ENCODE peak calls at places on chromosomes 1 and 21, in five cellular contexts. One of them, this sample, is unnamed.

GRCh38 chr1:210726621-210727020 is 397.9 kb downstream of the HHAT start:
- DNase-seq in ELF-1: peak; percentile 56
- DNase-seq in tibial artery: no peak
- DNase-seq in gastrocnemius medialis: no peak
- DNase-seq in dermis microvascular lymphatic vessel endothelial cell: no peak
- DNase-seq in this sample: no peak

GRCh38 chr21:43703068-43703880 is 15.7 kb upstream of the PDXK start:
- DNase-seq in gastrocnemius medialis: no peak
- DNase-seq in tibial artery: no peak
- DNase-seq in ELF-1: peak; percentile 75
- DNase-seq in dermis microvascular lymphatic vessel endothelial cell: no peak
- DNase-seq in this sample: no peak

GRCh38 chr1:15592285-15592684 is 7.4 kb upstream of the AGMAT start:
- DNase-seq in gastrocnemius medialis: peak; percentile 68
- DNase-seq in dermis microvascular lymphatic vessel endothelial cell: no peak
- DNase-seq in tibial artery: no peak
- DNase-seq in ELF-1: no peak
- DNase-seq in this sample: no peak

GRCh38 chr1:173212952-173213491 is 5.9 kb upstream of the TNFSF4 start:
- DNase-seq in dermis microvascular lymphatic vessel endothelial cell: no peak
- DNase-seq in ELF-1: no peak
- DNase-seq in gastrocnemius medialis: no peak
- DNase-seq in tibial artery: no peak
- DNase-seq in this sample: no peak

GRCh38 chr1:41333146-41333784 is 28.0 kb upstream of the FOXO6 start:
- DNase-seq in tibial artery: no peak
- DNase-seq in gastrocnemius medialis: no peak
- DNase-seq in dermis microvascular lymphatic vessel endothelial cell: no peak
- DNase-seq in ELF-1: peak; percentile 33
- DNase-seq in this sample: no peak

GRCh38 chr1:235502601-235503332 is 1.5 kb downstream of the B3GALNT2 start:
- DNase-seq in tibial artery: no peak
- DNase-seq in ELF-1: no peak
- DNase-seq in dermis microvascular lymphatic vessel endothelial cell: no peak
- DNase-seq in gastrocnemius medialis: no peak
- DNase-seq in this sample: no peak

GRCh38 chr1:154769193-154769895 is 100.7 kb downstream of the KCNN3 start:
- DNase-seq in ELF-1: no peak
- DNase-seq in dermis microvascular lymphatic vessel endothelial cell: no peak
- DNase-seq in tibial artery: no peak
- DNase-seq in gastrocnemius medialis: no peak
- DNase-seq in this sample: no peak

GRCh38 chr1:162235261-162235780 is 141.3 kb downstream of the SPATA46 start:
- DNase-seq in gastrocnemius medialis: no peak
- DNase-seq in dermis microvascular lymphatic vessel endothelial cell: no peak
- DNase-seq in tibial artery: no peak
- DNase-seq in ELF-1: no peak
- DNase-seq in this sample: no peak

GRCh38 chr1:101043776-101044175 is 18.2 kb upstream of the DPH5 start:
- DNase-seq in gastrocnemius medialis: no peak
- DNase-seq in dermis microvascular lymphatic vessel endothelial cell: no peak
- DNase-seq in tibial artery: no peak
- DNase-seq in ELF-1: no peak
- DNase-seq in this sample: no peak

GRCh38 chr21:42518626-42519025 is 5.0 kb downstream of the SLC37A1 start:
- DNase-seq in tibial artery: no peak
- DNase-seq in dermis microvascular lymphatic vessel endothelial cell: no peak
- DNase-seq in ELF-1: no peak
- DNase-seq in gastrocnemius medialis: no peak
- DNase-seq in this sample: no peak

GRCh38 chr21:32386195-32386870 is 6.5 kb downstream of the URB1 start:
- DNase-seq in tibial artery: peak; percentile 70
- DNase-seq in ELF-1: no peak
- DNase-seq in gastrocnemius medialis: no peak
- DNase-seq in dermis microvascular lymphatic vessel endothelial cell: no peak
- DNase-seq in this sample: no peak

GRCh38 chr1:145918992-145919939 is 749 bp upstream of the PEX11B start:
- DNase-seq in ELF-1: peak; percentile 64
- DNase-seq in tibial artery: peak; percentile 85
- DNase-seq in gastrocnemius medialis: peak; percentile 58
- DNase-seq in dermis microvascular lymphatic vessel endothelial cell: peak; percentile 43
- DNase-seq in this sample: no peak

GRCh38 chr1:117059334-117059677 is 820 bp upstream of the TTF2 start:
- DNase-seq in ELF-1: no peak
- DNase-seq in gastrocnemius medialis: peak; percentile 9
- DNase-seq in tibial artery: peak; percentile 66
- DNase-seq in dermis microvascular lymphatic vessel endothelial cell: no peak
- DNase-seq in this sample: peak; percentile 66

GRCh38 chr1:198725090-198725489 is 86.2 kb downstream of the PTPRC start:
- DNase-seq in dermis microvascular lymphatic vessel endothelial cell: no peak
- DNase-seq in tibial artery: no peak
- DNase-seq in gastrocnemius medialis: no peak
- DNase-seq in ELF-1: no peak
- DNase-seq in this sample: no peak

GRCh38 chr1:110548381-110548780 is 29.4 kb upstream of the KCNA10 start:
- DNase-seq in gastrocnemius medialis: no peak
- DNase-seq in tibial artery: no peak
- DNase-seq in dermis microvascular lymphatic vessel endothelial cell: no peak
- DNase-seq in ELF-1: peak; percentile 47
- DNase-seq in this sample: peak; percentile 32

GRCh38 chr1:101440484-101440883 is 203.7 kb downstream of the S1PR1 start:
- DNase-seq in ELF-1: no peak
- DNase-seq in tibial artery: no peak
- DNase-seq in gastrocnemius medialis: no peak
- DNase-seq in dermis microvascular lymphatic vessel endothelial cell: no peak
- DNase-seq in this sample: no peak

GRCh38 chr1:171142081-171142450 is 43.0 kb upstream of the FMO2 start:
- DNase-seq in ELF-1: peak; percentile 24
- DNase-seq in gastrocnemius medialis: peak; percentile 47
- DNase-seq in tibial artery: peak; percentile 86
- DNase-seq in dermis microvascular lymphatic vessel endothelial cell: peak; percentile 87
- DNase-seq in this sample: no peak

GRCh38 chr1:52080014-52080415 is 23.9 kb downstream of the BTF3L4 start:
- DNase-seq in tibial artery: no peak
- DNase-seq in ELF-1: no peak
- DNase-seq in gastrocnemius medialis: no peak
- DNase-seq in dermis microvascular lymphatic vessel endothelial cell: no peak
- DNase-seq in this sample: no peak

GRCh38 chr1:94864821-94865220 is 44.7 kb downstream of the SLC44A3 start:
- DNase-seq in tibial artery: no peak
- DNase-seq in gastrocnemius medialis: no peak
- DNase-seq in ELF-1: peak; percentile 54
- DNase-seq in dermis microvascular lymphatic vessel endothelial cell: no peak
- DNase-seq in this sample: no peak

GRCh38 chr1:85463666-85464496 is 1.1 kb downstream of the DDAH1 start:
- DNase-seq in gastrocnemius medialis: no peak
- DNase-seq in tibial artery: no peak
- DNase-seq in dermis microvascular lymphatic vessel endothelial cell: no peak
- DNase-seq in ELF-1: no peak
- DNase-seq in this sample: no peak

GRCh38 chr1:47720100-47720499 is 277.1 kb downstream of the TRABD2B start:
- DNase-seq in tibial artery: no peak
- DNase-seq in dermis microvascular lymphatic vessel endothelial cell: no peak
- DNase-seq in gastrocnemius medialis: no peak
- DNase-seq in ELF-1: peak; percentile 46
- DNase-seq in this sample: no peak

GRCh38 chr1:113792986-113793385 is 19.3 kb downstream of the RSBN1 start:
- DNase-seq in dermis microvascular lymphatic vessel endothelial cell: no peak
- DNase-seq in ELF-1: no peak
- DNase-seq in gastrocnemius medialis: no peak
- DNase-seq in tibial artery: no peak
- DNase-seq in this sample: no peak

GRCh38 chr1:238954865-238955264 is 431.5 kb upstream of the CHRM3 start:
- DNase-seq in dermis microvascular lymphatic vessel endothelial cell: no peak
- DNase-seq in ELF-1: no peak
- DNase-seq in tibial artery: no peak
- DNase-seq in gastrocnemius medialis: no peak
- DNase-seq in this sample: no peak

GRCh38 chr1:2059290-2059953 is 9.2 kb downstream of the PRKCZ start:
- DNase-seq in dermis microvascular lymphatic vessel endothelial cell: no peak
- DNase-seq in tibial artery: no peak
- DNase-seq in ELF-1: no peak
- DNase-seq in gastrocnemius medialis: no peak
- DNase-seq in this sample: no peak

GRCh38 chr1:244065063-244065788 is 14.1 kb downstream of the ZBTB18 start:
- DNase-seq in ELF-1: no peak
- DNase-seq in dermis microvascular lymphatic vessel endothelial cell: no peak
- DNase-seq in tibial artery: no peak
- DNase-seq in gastrocnemius medialis: no peak
- DNase-seq in this sample: no peak

GRCh38 chr1:241611063-241611462 is 29.1 kb downstream of the CHML start:
- DNase-seq in gastrocnemius medialis: no peak
- DNase-seq in tibial artery: no peak
- DNase-seq in ELF-1: peak; percentile 37
- DNase-seq in dermis microvascular lymphatic vessel endothelial cell: peak; percentile 51
- DNase-seq in this sample: peak; percentile 38

GRCh38 chr1:227764019-227764391 is 28.8 kb downstream of the SNAP47 start:
- DNase-seq in gastrocnemius medialis: no peak
- DNase-seq in tibial artery: no peak
- DNase-seq in dermis microvascular lymphatic vessel endothelial cell: no peak
- DNase-seq in ELF-1: peak; percentile 95
- DNase-seq in this sample: no peak

GRCh38 chr1:40036574-40036973 is 4.0 kb upstream of the CAP1 start:
- DNase-seq in ELF-1: no peak
- DNase-seq in gastrocnemius medialis: peak; percentile 78
- DNase-seq in dermis microvascular lymphatic vessel endothelial cell: no peak
- DNase-seq in tibial artery: peak; percentile 86
- DNase-seq in this sample: no peak

GRCh38 chr1:229563241-229563640 is 4.7 kb upstream of the ABCB10 start:
- DNase-seq in tibial artery: no peak
- DNase-seq in gastrocnemius medialis: no peak
- DNase-seq in dermis microvascular lymphatic vessel endothelial cell: no peak
- DNase-seq in ELF-1: peak; percentile 36
- DNase-seq in this sample: peak; percentile 74

GRCh38 chr1:229114781-229115417 is 156.0 kb upstream of the RAB4A start:
- DNase-seq in gastrocnemius medialis: no peak
- DNase-seq in ELF-1: no peak
- DNase-seq in dermis microvascular lymphatic vessel endothelial cell: no peak
- DNase-seq in tibial artery: no peak
- DNase-seq in this sample: no peak

GRCh38 chr1:190595438-190595837 is 117.8 kb upstream of the BRINP3 start:
- DNase-seq in ELF-1: no peak
- DNase-seq in tibial artery: no peak
- DNase-seq in dermis microvascular lymphatic vessel endothelial cell: no peak
- DNase-seq in gastrocnemius medialis: no peak
- DNase-seq in this sample: no peak